ENCODE peak calls at places on chromosome 4, in seven cellular contexts. H is lower lobe of right lung; S is CD8-positive, alpha-beta memory T cell; W is spleen; M is upper lobe of right lung; O is IMR-90; E is CD8-positive, alpha-beta T cell. B is an unnamed sample.

GRCh38 chr4:48944252-48944651 is 37.7 kb upstream of the OCIAD2 start:
- DNase-seq in E (no peak), S (peak; percentile 2), W (no peak), M (no peak), O (no peak), H (no peak), B (no peak)

GRCh38 chr4:34878961-34879360 is 1365.4 kb downstream of the ARAP2 start:
- DNase-seq in O (no peak), H (no peak), M (no peak), W (no peak), E (no peak), S (no peak), B (no peak)

GRCh38 chr4:22897520-22898108 is 204.9 kb downstream of the GBA3 start:
- DNase-seq in W (no peak), S (peak; percentile 16), M (no peak), O (peak; percentile 5), H (no peak), E (no peak), B (no peak)

GRCh38 chr4:53043900-53044650 is 182.0 kb downstream of the RASL11B start:
- DNase-seq in W (no peak), E (no peak), M (no peak), O (no peak), H (no peak), S (no peak), B (no peak)

GRCh38 chr4:187770345-187770744 is 225.2 kb upstream of the ZFP42 start:
- DNase-seq in M (no peak), S (no peak), W (no peak), H (no peak), E (no peak), O (no peak), B (no peak)

GRCh38 chr4:7371122-7371941 is 63.4 kb downstream of the PSAPL1 start:
- DNase-seq in H (no peak), E (no peak), S (no peak), M (no peak), W (no peak), O (peak; percentile 33), B (peak; percentile 62)

GRCh38 chr4:74370912-74371311 is 6.0 kb downstream of the EREG start:
- DNase-seq in M (no peak), S (peak; percentile 5), H (no peak), E (no peak), W (no peak), O (peak; percentile 64), B (peak; percentile 72)

GRCh38 chr4:189048119-189048518 is 892.6 kb upstream of the FRG1 start:
- DNase-seq in H (no peak), W (no peak), M (no peak), S (no peak), O (peak; percentile 55), E (no peak), B (no peak)

GRCh38 chr4:188864741-188865140 is 725.5 kb downstream of the TRIML1 start:
- DNase-seq in E (no peak), M (no peak), S (no peak), W (no peak), H (no peak), O (no peak), B (no peak)

GRCh38 chr4:87108142-87108546 is 112.3 kb downstream of the KLHL8 start:
- DNase-seq in W (no peak), H (no peak), S (no peak), M (no peak), E (no peak), O (peak; percentile 85), B (peak; percentile 90)

GRCh38 chr4:25144870-25145481 is 15.3 kb downstream of the SEPSECS start:
- DNase-seq in O (peak; percentile 21), W (no peak), E (no peak), M (no peak), S (no peak), H (no peak), B (peak; percentile 12)

GRCh38 chr4:8278421-8279287 is 9.1 kb downstream of the HTRA3 start:
- DNase-seq in E (no peak), H (no peak), S (no peak), M (peak; percentile 53), O (peak; percentile 93), W (peak; percentile 48), B (peak; percentile 60)

GRCh38 chr4:151486166-151486565 is 77.2 kb downstream of the FHIP1A start:
- DNase-seq in M (no peak), H (no peak), W (no peak), S (no peak), O (peak; percentile 36), E (no peak), B (peak; percentile 49)

DNA sequence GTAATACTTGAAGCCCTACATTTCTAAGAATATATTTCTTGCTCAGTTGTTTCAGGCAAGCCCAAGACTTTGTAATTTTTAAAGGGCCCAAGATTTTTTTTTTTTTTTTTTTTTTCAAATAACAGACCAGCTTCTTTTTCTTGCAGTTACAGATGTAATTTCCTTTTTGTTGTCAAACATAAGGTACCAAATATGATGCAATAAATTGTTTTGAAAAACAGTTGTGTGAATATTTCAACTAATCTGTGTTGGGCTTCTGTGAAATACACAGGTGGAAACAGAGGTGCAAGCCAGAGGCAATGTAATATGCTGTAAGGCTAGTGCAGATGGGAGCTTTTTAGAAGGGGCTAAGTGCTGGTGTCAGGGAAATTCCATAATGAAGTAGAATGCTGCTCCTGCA is 64.8 kb upstream of the RAB33B start:
- DNase-seq in M (no peak), O (no peak), S (no peak), W (no peak), E (no peak), H (no peak), B (no peak)
- H3K36me3 ChIP-seq in M (peaks cover 71% of the 10 kb centered on the region), O (peaks cover 19% of the 10 kb centered on the region), S (peaks cover 8% of the 10 kb centered on the region), W (peaks cover 91% of the 10 kb centered on the region), E (peaks cover 9% of the 10 kb centered on the region), H (peaks cover 57% of the 10 kb centered on the region), B (peaks cover 18% of the 10 kb centered on the region)

DNA sequence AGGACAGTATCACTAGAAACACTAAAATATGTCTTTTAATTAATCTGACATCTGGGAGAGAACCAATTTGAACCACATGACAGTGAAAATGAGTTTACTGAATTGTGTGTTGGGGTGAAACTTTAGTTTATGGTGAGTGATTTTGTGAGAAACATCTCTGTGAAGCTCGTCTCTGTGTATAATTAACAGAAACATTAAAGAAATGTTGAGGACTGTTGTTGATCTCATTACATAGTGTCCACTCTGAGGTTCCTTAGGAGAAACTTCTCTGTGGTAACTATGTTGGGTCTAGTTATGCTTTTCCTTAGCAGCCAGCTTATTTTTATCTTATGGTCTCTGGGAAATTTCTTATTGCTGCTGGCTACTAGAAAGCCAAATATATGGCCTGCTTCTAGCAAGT is 15.8 kb downstream of the FGF2 start:
- DNase-seq in E (no peak), W (no peak), M (no peak), S (no peak), O (no peak), H (no peak), B (no peak)
- H3K36me3 ChIP-seq in E (no peaks in the 10 kb centered on the region), W (no peaks in the 10 kb centered on the region), M (no peaks in the 10 kb centered on the region), S (no peaks in the 10 kb centered on the region), O (peaks cover 13% of the 10 kb centered on the region), H (no peaks in the 10 kb centered on the region), B (peaks cover 15% of the 10 kb centered on the region)

GRCh38 chr4:39898015-39898414 is 79.7 kb downstream of the PDS5A start:
- DNase-seq in E (no peak), S (no peak), W (no peak), O (no peak), M (no peak), H (no peak), B (no peak)

GRCh38 chr4:39889226-39889625 is 88.5 kb downstream of the PDS5A start:
- DNase-seq in S (no peak), E (no peak), O (no peak), M (no peak), W (no peak), H (no peak), B (no peak)

GRCh38 chr4:39893693-39894072 is 84.0 kb downstream of the PDS5A start:
- DNase-seq in E (no peak), H (no peak), M (no peak), O (no peak), S (no peak), W (no peak), B (no peak)

DNA sequence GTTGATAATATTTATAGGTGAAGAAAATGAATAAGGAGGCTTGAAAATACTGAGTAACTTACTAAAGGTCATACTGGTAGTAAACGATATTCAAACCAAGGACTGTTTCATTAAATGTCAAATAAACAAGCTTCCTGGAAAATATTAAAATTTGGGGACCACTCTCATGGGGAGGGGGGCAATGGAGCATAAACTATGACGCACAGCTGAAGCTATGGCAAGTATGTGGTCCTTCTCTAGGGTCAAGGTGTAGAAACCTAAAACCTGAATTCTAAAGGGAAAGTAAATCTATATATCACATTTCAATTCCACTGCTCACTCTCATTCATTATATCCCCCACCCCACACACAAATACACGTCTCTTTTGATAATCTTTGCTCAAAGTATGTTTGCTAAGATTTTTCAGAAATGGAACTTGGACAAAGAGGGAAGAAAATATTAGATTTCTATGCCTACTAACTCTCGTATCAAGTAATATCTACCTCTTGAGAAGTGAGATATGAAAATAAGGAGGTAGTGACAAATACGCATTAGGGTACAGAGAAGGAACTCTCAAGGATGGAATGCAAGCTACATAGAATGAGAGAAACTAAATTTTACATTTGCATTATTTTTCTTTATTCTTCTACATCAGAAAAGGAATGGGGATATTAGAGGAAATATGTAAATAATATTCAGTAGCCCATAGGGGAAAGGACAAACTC is 84.6 kb downstream of the PDS5A start:
- DNase-seq in E (no peak), W (no peak), S (no peak), M (no peak), H (no peak), O (no peak), B (no peak)
- H3K36me3 ChIP-seq in E (peaks cover 16% of the 10 kb centered on the region), W (peaks cover 98% of the 10 kb centered on the region), S (peaks cover 33% of the 10 kb centered on the region), M (peaks cover 94% of the 10 kb centered on the region), H (peaks cover 99% of the 10 kb centered on the region), O (peaks cover 35% of the 10 kb centered on the region), B (peaks cover 22% of the 10 kb centered on the region)

GRCh38 chr4:68167166-68167565 is 37.5 kb upstream of the TMPRSS11F start:
- DNase-seq in W (no peak), M (no peak), S (no peak), H (no peak), E (no peak), O (no peak), B (no peak)

GRCh38 chr4:68167706-68168105 is 38.0 kb upstream of the TMPRSS11F start:
- DNase-seq in H (no peak), S (no peak), O (no peak), W (no peak), E (no peak), M (no peak), B (no peak)

GRCh38 chr4:68162196-68162595 is 32.5 kb upstream of the TMPRSS11F start:
- DNase-seq in W (no peak), M (no peak), H (no peak), E (no peak), O (no peak), S (no peak), B (no peak)

DNA sequence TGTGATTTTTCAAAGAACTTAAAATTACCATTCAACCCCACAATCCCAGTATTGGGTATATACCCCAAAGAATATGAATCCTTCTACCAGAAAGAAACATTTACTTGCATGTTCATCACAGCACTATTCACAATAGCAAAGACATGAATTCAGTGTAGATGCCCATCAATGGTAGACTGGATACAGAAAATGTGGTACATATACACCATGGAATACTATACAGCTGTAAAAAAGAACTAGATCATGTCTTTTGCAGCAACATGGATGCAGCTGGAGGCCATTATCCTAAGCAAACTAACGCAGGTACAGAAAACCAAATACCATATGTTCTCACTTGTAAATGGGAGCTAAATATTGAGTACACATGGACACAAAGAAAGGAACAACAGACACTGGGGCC is 34.1 kb upstream of the TMPRSS11F start:
- DNase-seq in E (no peak), M (no peak), W (no peak), H (no peak), O (no peak), S (no peak), B (no peak)
- H3K36me3 ChIP-seq in E (no peaks in the 10 kb centered on the region), M (no peaks in the 10 kb centered on the region), W (no peaks in the 10 kb centered on the region), H (no peaks in the 10 kb centered on the region), O (no peaks in the 10 kb centered on the region), S (no peaks in the 10 kb centered on the region), B (no peaks in the 10 kb centered on the region)

B was measured in brain microvascular endothelial cell.